ENCODE peak calls at places on chromosomes 2 and 18, in four cellular contexts. W is upper lobe of left lung, G is NCI-H1417 treated with DMSO at 0.1 percent for 48 hours, L is HCEC 1CT. Y is an unnamed sample.

GRCh38 chr2:102615620-102616436 is 3.5 kb upstream of the SLC9A2 start:
- DNase-seq in W (no peak), G (no peak), L (peak), Y (no peak)

GRCh38 chr2:216721141-216721540 is 25.8 kb upstream of the IGFBP5 start:
- DNase-seq in W (no peak), G (no peak), L (no peak), Y (no peak)

GRCh38 chr2:96145028-96145939 is at the start of gene DUSP2:
- DNase-seq in W (peak), G (no peak), L (no peak), Y (peak)

GRCh38 chr2:236622201-236622600 is 52.6 kb downstream of the ACKR3 start:
- DNase-seq in W (no peak), G (no peak), L (no peak), Y (no peak)

GRCh38 chr2:64447317-64448060 is 6.5 kb upstream of the LGALSL start:
- DNase-seq in W (no peak), G (no peak), L (peak), Y (no peak)

GRCh38 chr2:134919360-134920210 is 963 bp downstream of the CCNT2 start:
- DNase-seq in W (no peak), G (peak), L (peak), Y (no peak)

GRCh38 chr2:98730851-98731708 is at the start of gene MGAT4A:
- DNase-seq in W (peak), G (no peak), L (peak), Y (peak)

GRCh38 chr2:127645395-127646291 is at the start of gene GPR17:
- DNase-seq in W (peak), G (no peak), L (no peak), Y (no peak)

GRCh38 chr2:200471324-200471848 is 38.5 kb downstream of the KCTD18 start:
- DNase-seq in W (no peak), G (no peak), L (peak), Y (no peak)

GRCh38 chr18:10838594-10838993 is 310.8 kb downstream of the PIEZO2 start:
- DNase-seq in W (no peak), G (no peak), L (no peak), Y (no peak)

GRCh38 chr2:160371251-160372009 is 122.2 kb downstream of the RBMS1 start:
- DNase-seq in W (no peak), G (no peak), L (no peak), Y (no peak)

GRCh38 chr2:10369269-10370255 is 66.9 kb downstream of the HPCAL1 start:
- DNase-seq in W (no peak), G (no peak), L (no peak), Y (no peak)

GRCh38 chr2:164044637-164045036 is 308.8 kb upstream of the FIGN start:
- DNase-seq in W (no peak), G (no peak), L (no peak), Y (no peak)

GRCh38 chr2:142877265-142877756 is at the start of gene KYNU:
- DNase-seq in W (no peak), G (no peak), L (peak), Y (no peak)

GRCh38 chr2:5673148-5673860 is 18.9 kb upstream of the SOX11 start:
- DNase-seq in W (peak), G (no peak), L (no peak), Y (no peak)

GRCh38 chr2:37707393-37707792 is 36.0 kb upstream of the CDC42EP3 start:
- DNase-seq in W (no peak), G (no peak), L (no peak), Y (no peak)

GRCh38 chr2:82641781-82642180 is 1817.3 kb downstream of the SUCLG1 start:
- DNase-seq in W (no peak), G (no peak), L (no peak), Y (no peak)

GRCh38 chr2:120346667-120347358 is 877 bp downstream of the INHBB start:
- DNase-seq in W (no peak), G (no peak), L (no peak), Y (no peak)

GRCh38 chr18:22468554-22468891 is 50.8 kb upstream of the CTAGE1 start:
- DNase-seq in W (no peak), G (no peak), L (no peak), Y (no peak)

GRCh38 chr2:132911726-132912724 is 242.0 kb upstream of the LYPD1 start:
- DNase-seq in W (peak), G (no peak), L (no peak), Y (no peak)

GRCh38 chr2:193837368-193837767 is 1642.6 kb upstream of the TMEFF2 start:
- DNase-seq in W (no peak), G (no peak), L (peak), Y (no peak)

GRCh38 chr2:7517851-7518250 is 600.6 kb downstream of the RNF144A start:
- DNase-seq in W (no peak), G (no peak), L (no peak), Y (no peak)

GRCh38 chr2:217737127-217737526 is 265.7 kb downstream of the TNS1 start:
- DNase-seq in W (no peak), G (no peak), L (no peak), Y (peak)

GRCh38 chr18:72456802-72457201 is 87.3 kb downstream of the CBLN2 start:
- DNase-seq in W (no peak), G (no peak), L (no peak), Y (no peak)

GRCh38 chr2:209367091-209367747 is 56.6 kb upstream of the MAP2 start:
- DNase-seq in W (no peak), G (no peak), L (peak), Y (no peak)

GRCh38 chr2:72613931-72614330 is 211.9 kb downstream of the EXOC6B start:
- DNase-seq in W (no peak), G (no peak), L (no peak), Y (no peak)

GRCh38 chr2:182081602-182082260 is 96.1 kb downstream of the PPP1R1C start:
- DNase-seq in W (no peak), G (no peak), L (peak), Y (no peak)

GRCh38 chr2:221973502-221973901 is 325.3 kb downstream of the PAX3 start:
- DNase-seq in W (no peak), G (no peak), L (no peak), Y (no peak)

GRCh38 chr2:12397861-12398260 is 318.9 kb upstream of the TRIB2 start:
- DNase-seq in W (no peak), G (no peak), L (no peak), Y (no peak)

GRCh38 chr18:62526098-62527025 is 3.5 kb downstream of the ZCCHC2 start:
- DNase-seq in W (peak), G (peak), L (peak), Y (peak)

GRCh38 chr2:235504459-235505200 is 10.8 kb downstream of the AGAP1 start:
- DNase-seq in W (no peak), G (no peak), L (no peak), Y (no peak)

GRCh38 chr2:234861841-234862735 is 89.7 kb upstream of the SH3BP4 start:
- DNase-seq in W (no peak), G (no peak), L (no peak), Y (no peak)

GRCh38 chr18:55779711-55780590 is 192.0 kb upstream of the TCF4 start:
- DNase-seq in W (peak), G (no peak), L (no peak), Y (no peak)